ENCODE peak calls at places on chromosomes 2 and 18, in four cellular contexts. U is choroid plexus epithelial cell; F is upper lobe of left lung; P is activated CD8-positive, alpha-beta T cell treated with anti-CD3 and anti-CD28 coated beads for 36 hours. Q is an unnamed sample.

GRCh38 chr2:102070058-102070642 is 72.4 kb upstream of the IL1R1 start:
- DNase-seq in U (peak), P (no peak), F (no peak), Q (no peak)

GRCh38 chr2:69509750-69510140 is 72.5 kb upstream of the NFU1 start:
- DNase-seq in F (no peak), U (no peak), P (no peak), Q (no peak)

GRCh38 chr2:28639836-28640235 is 111.8 kb upstream of the PPP1CB start:
- DNase-seq in P (peak), F (no peak), U (no peak), Q (peak)

GRCh38 chr2:99837103-99837591 is 305.2 kb downstream of the AFF3 start:
- DNase-seq in U (no peak), P (peak), F (no peak), Q (no peak)

GRCh38 chr2:43418673-43419072 is 177.2 kb downstream of the THADA start:
- DNase-seq in P (no peak), F (no peak), U (no peak), Q (no peak)

GRCh38 chr2:141741652-141742051 is 389.2 kb downstream of the LRP1B start:
- DNase-seq in U (peak), P (no peak), F (no peak), Q (no peak)

GRCh38 chr2:219362524-219363164 is 25.1 kb downstream of the DNPEP start:
- DNase-seq in F (no peak), U (peak), P (peak), Q (no peak)

GRCh38 chr2:71952572-71953188 is 195.0 kb downstream of the CYP26B1 start:
- DNase-seq in P (no peak), U (no peak), F (no peak), Q (no peak)

GRCh38 chr2:191521608-191522208 is 156.2 kb upstream of the NABP1 start:
- DNase-seq in F (no peak), U (peak), P (no peak), Q (peak)

GRCh38 chr2:102187191-102188150 is 648 bp downstream of the IL1RL2 start:
- DNase-seq in P (peak), F (peak), U (peak), Q (no peak)

GRCh38 chr18:68694316-68694715 is 20.6 kb downstream of the TMX3 start:
- DNase-seq in U (no peak), P (no peak), F (peak), Q (no peak)

GRCh38 chr2:17754773-17755425 is 961 bp downstream of the GEN1 start:
- DNase-seq in U (peak), F (no peak), P (no peak), Q (no peak)

GRCh38 chr2:49940616-49941015 is 786.3 kb upstream of the FSHR start:
- DNase-seq in P (no peak), F (no peak), U (no peak), Q (peak)

GRCh38 chr2:31127931-31128330 is 10.3 kb downstream of the GALNT14 start:
- DNase-seq in P (no peak), U (no peak), F (no peak), Q (no peak)

GRCh38 chr2:48543895-48544294 is 13.9 kb downstream of the STON1 start:
- DNase-seq in U (peak), F (no peak), P (no peak), Q (no peak)

GRCh38 chr18:77127769-77128671 is 4.6 kb downstream of the MBP start:
- DNase-seq in U (peak), F (no peak), P (peak), Q (peak)

GRCh38 chr2:20184067-20184938 is 40.6 kb downstream of the SDC1 start:
- DNase-seq in F (no peak), P (no peak), U (peak), Q (no peak)

GRCh38 chr18:58896268-58896667 is 31.6 kb downstream of the ZNF532 start:
- DNase-seq in P (no peak), F (no peak), U (no peak), Q (peak)

GRCh38 chr2:5587726-5588125 is 104.5 kb upstream of the SOX11 start:
- DNase-seq in F (no peak), P (no peak), U (no peak), Q (no peak)

GRCh38 chr18:6249788-6250187 is 164.9 kb downstream of the L3MBTL4 start:
- DNase-seq in F (no peak), U (no peak), P (no peak), Q (no peak)

GRCh38 chr2:151091583-151091982 is 170.1 kb downstream of the RBM43 start:
- DNase-seq in U (no peak), P (no peak), F (no peak), Q (no peak)

GRCh38 chr2:146807568-146808168 is 1037.2 kb upstream of the ACVR2A start:
- DNase-seq in U (no peak), P (no peak), F (peak), Q (no peak)

GRCh38 chr2:149743842-149744468 is 156.4 kb upstream of the MMADHC start:
- DNase-seq in U (peak), P (no peak), F (no peak), Q (no peak)

GRCh38 chr2:83370419-83370762 is 1088.7 kb downstream of the SUCLG1 start:
- DNase-seq in F (no peak), U (no peak), P (no peak), Q (no peak)

GRCh38 chr18:47582055-47582454 is 330.6 kb upstream of the SKOR2 start:
- DNase-seq in P (no peak), F (peak), U (no peak), Q (no peak)

GRCh38 chr2:208040199-208041171 is 15.2 kb upstream of the PLEKHM3 start:
- DNase-seq in F (no peak), P (peak), U (peak), Q (peak)

GRCh38 chr2:69122271-69122670 is 109.3 kb downstream of the ANTXR1 start:
- DNase-seq in F (no peak), U (peak), P (no peak), Q (no peak)

GRCh38 chr2:88603146-88603545 is 24.1 kb downstream of the EIF2AK3 start:
- DNase-seq in F (no peak), U (peak), P (no peak), Q (no peak)

GRCh38 chr2:30514134-30514860 is 67.3 kb downstream of the LCLAT1 start:
- DNase-seq in F (no peak), P (no peak), U (peak), Q (peak)

DNA sequence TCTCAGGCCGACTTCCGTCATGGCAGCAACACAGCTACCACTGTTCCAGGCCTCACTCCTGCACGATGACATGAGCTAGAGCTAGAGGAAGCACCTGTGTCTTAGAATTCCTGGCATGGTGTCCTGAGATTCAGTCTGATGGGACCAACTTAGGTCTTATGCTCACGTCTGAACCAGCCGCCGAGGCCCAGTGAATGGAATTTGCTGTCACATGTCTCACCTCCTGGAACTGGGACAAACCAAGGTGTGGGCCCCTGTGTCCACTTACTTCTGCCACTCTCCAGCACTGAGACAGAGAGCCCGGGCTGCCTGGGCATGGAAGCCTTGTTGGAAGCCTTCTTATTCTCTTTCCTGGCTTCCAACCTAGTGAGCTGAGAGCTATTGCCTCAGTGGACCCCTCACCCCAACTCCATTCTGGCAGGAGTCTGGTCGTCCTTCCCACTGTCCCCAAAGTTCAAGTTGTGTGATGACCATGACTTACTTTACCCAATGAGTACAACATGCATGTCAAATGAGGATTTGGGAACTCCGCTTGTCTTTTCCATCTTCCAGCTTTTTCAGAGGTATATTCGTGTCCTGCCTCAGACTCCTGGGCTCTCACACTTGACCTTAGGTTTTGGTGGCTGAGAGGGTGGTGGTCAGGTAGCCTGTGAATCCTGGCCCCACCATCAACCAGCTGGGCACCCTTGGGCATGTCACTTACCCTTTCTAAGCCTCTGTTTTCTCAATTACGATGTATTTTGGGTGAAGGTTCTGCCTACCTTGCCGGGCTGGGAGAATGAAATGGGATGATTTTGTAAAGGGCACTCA is 39.1 kb upstream of the HS6ST1 start:
- DNase-seq in F (no peak), U (no peak), P (no peak), Q (no peak)
- TF ChIP-seq CTCF in F (no peak), U (no peak), P (no peak), Q (no peak)

GRCh38 chr18:21196426-21196825 is 45.6 kb upstream of the GREB1L start:
- DNase-seq in P (no peak), F (no peak), U (no peak), Q (no peak)

GRCh38 chr18:21192308-21192624 is 49.8 kb upstream of the GREB1L start:
- DNase-seq in F (no peak), P (no peak), U (no peak), Q (no peak)

GRCh38 chr18:21191596-21192307 is 50.3 kb upstream of the GREB1L start:
- DNase-seq in P (peak), U (peak), F (no peak), Q (no peak)

GRCh38 chr18:21194871-21195771 is 46.9 kb upstream of the GREB1L start:
- DNase-seq in P (no peak), U (peak), F (no peak), Q (peak)
- TF ChIP-seq CTCF in P (peak), U (peak), F (peak), Q (peak)

GRCh38 chr2:238160206-238161129 is 1.7 kb downstream of the ERFE start:
- DNase-seq in F (peak), P (peak), U (no peak), Q (no peak)
- TF ChIP-seq CTCF in F (no peak), P (peak), U (peak), Q (peak)

DNA sequence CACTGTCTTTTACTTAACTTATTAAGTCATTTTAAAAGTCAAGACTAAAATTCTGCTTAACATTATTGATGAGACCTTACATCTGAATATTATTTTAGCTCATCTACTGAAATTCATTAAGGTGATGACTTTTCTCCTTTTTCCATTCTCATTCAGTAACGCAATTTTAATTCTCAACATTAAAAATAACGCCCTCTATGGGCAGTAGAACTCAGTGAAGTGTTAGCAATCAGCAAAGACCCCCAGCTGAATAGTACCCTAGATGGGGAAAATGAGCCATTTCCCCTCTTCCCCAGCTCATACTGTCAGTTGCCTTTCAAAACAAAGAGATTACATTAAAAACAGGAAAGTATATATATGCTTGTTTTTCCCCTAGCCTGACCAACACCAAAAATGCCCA is 203.3 kb downstream of the NR4A2 start:
- DNase-seq in P (no peak), F (no peak), U (no peak), Q (no peak)
- TF ChIP-seq CTCF in P (no peak), F (no peak), U (no peak), Q (no peak)

GRCh38 chr2:224366269-224366668 is 35.6 kb downstream of the FAM124B start:
- DNase-seq in P (no peak), U (peak), F (no peak), Q (no peak)
- TF ChIP-seq CTCF in P (no peak), U (no peak), F (no peak), Q (no peak)

GRCh38 chr2:221831051-221831450 is 258.9 kb upstream of the EPHA4 start:
- DNase-seq in U (no peak), P (no peak), F (no peak), Q (no peak)
- TF ChIP-seq CTCF in U (no peak), P (no peak), F (no peak), Q (no peak)